ENCODE peak calls at places on chromosomes 2 and 18, in seven cellular contexts. V is posterior vena cava; G is neuronal stem cell; S is astrocyte of the spinal cord; Y is stimulated activated naive B cell treated with anti-CD40 and anti-IgM and Interleukin-4, amounts not matched to agents 10 μg/mL and 1 μg/mL and 100 μg/mL, for 72 hours; Z is retina; N is T1000. I is an unnamed sample.

GRCh38 chr2:169131587-169132512 is 62.5 kb downstream of the DHRS9 start:
- DNase-seq in Z (peak), S (peak), V (no peak), G (no peak), N (no peak), Y (no peak), I (no peak)

GRCh38 chr2:131115752-131116151 is 10.6 kb downstream of the PLEKHB2 start:
- DNase-seq in N (no peak), Z (no peak), G (no peak), Y (no peak), V (no peak), S (no peak), I (no peak)

GRCh38 chr2:20097889-20098714 is 46.7 kb upstream of the LAPTM4A start:
- DNase-seq in Z (peak), Y (peak), N (peak), G (peak), V (peak), S (peak), I (peak)

GRCh38 chr18:38262666-38263065 is 697.1 kb upstream of the CELF4 start:
- DNase-seq in Y (no peak), S (no peak), N (no peak), Z (no peak), V (no peak), G (no peak), I (no peak)

GRCh38 chr2:2850218-2850850 is 519.3 kb upstream of the MYT1L start:
- DNase-seq in Y (no peak), S (no peak), Z (peak), V (peak), G (no peak), N (no peak), I (no peak)

GRCh38 chr2:191421950-191422349 is 176.7 kb downstream of the MYO1B start:
- DNase-seq in G (no peak), Y (no peak), S (no peak), V (no peak), N (no peak), Z (no peak), I (no peak)

GRCh38 chr2:161088658-161089350 is 71.4 kb upstream of the TANK start:
- DNase-seq in Y (peak), N (no peak), G (no peak), Z (no peak), V (no peak), S (no peak), I (no peak)

GRCh38 chr2:105836840-105837692 is 92.4 kb downstream of the NCK2 start:
- DNase-seq in Y (peak), N (no peak), G (no peak), V (no peak), S (no peak), Z (no peak), I (no peak)

GRCh38 chr18:57648414-57648813 is 26.8 kb upstream of the NARS1 start:
- DNase-seq in S (no peak), Y (no peak), V (no peak), Z (peak), G (no peak), N (no peak), I (no peak)

GRCh38 chr2:231000211-231000904 is 4.4 kb downstream of the SPATA3 start:
- DNase-seq in S (no peak), Y (no peak), Z (no peak), N (no peak), G (no peak), V (peak), I (no peak)

GRCh38 chr18:3283908-3284307 is 22.0 kb downstream of the MYL12B start:
- DNase-seq in Z (peak), G (no peak), N (no peak), S (no peak), Y (no peak), V (no peak), I (peak)

GRCh38 chr2:168639501-168639900 is 162.9 kb upstream of the NOSTRIN start:
- DNase-seq in Y (no peak), Z (no peak), V (no peak), G (no peak), N (no peak), S (peak), I (no peak)

GRCh38 chr18:3453540-3454364 is 3.8 kb downstream of the TGIF1 start:
- DNase-seq in N (no peak), S (peak), G (peak), Y (peak), Z (peak), V (peak), I (peak)

GRCh38 chr2:164717000-164717597 is 95.8 kb upstream of the GRB14 start:
- DNase-seq in S (peak), N (no peak), Z (no peak), G (no peak), Y (no peak), V (no peak), I (peak)

GRCh38 chr2:233451950-233452349 is 97.7 kb downstream of the DGKD start:
- DNase-seq in Y (no peak), V (peak), S (no peak), Z (no peak), N (no peak), G (no peak), I (no peak)

GRCh38 chr2:28347193-28347592 is 45.5 kb upstream of the FOSL2 start:
- DNase-seq in N (no peak), Z (no peak), G (no peak), S (no peak), V (peak), Y (no peak), I (no peak)

GRCh38 chr2:236236559-236237450 is 27.4 kb downstream of the ASB18 start:
- DNase-seq in Z (peak), V (no peak), G (no peak), S (no peak), Y (no peak), N (no peak), I (peak)

GRCh38 chr2:47896450-47896968 is 9.8 kb downstream of the FBXO11 start:
- DNase-seq in V (no peak), N (no peak), Y (no peak), Z (no peak), S (no peak), G (no peak), I (no peak)

GRCh38 chr2:158618859-158619490 is 162.2 kb downstream of the PKP4 start:
- DNase-seq in V (no peak), S (peak), Z (no peak), G (no peak), Y (no peak), N (no peak), I (no peak)

GRCh38 chr2:221570321-221571107 is 1.6 kb downstream of the EPHA4 start:
- DNase-seq in G (peak), Z (peak), N (no peak), V (no peak), Y (peak), S (peak), I (peak)

GRCh38 chr2:224284134-224284946 is 117.6 kb downstream of the FAM124B start:
- DNase-seq in V (no peak), G (peak), S (peak), Z (peak), Y (no peak), N (no peak), I (peak)

GRCh38 chr2:89831686-89832498 is 1140.4 kb downstream of the RPIA start:
- DNase-seq in G (no peak), Y (no peak), N (no peak), V (no peak), Z (no peak), S (no peak), I (no peak)

GRCh38 chr2:128754246-128754724 is 435.6 kb upstream of the HS6ST1 start:
- DNase-seq in N (no peak), G (no peak), Z (no peak), V (no peak), S (no peak), Y (peak), I (no peak)

GRCh38 chr2:163774862-163775261 is 39.1 kb upstream of the FIGN start:
- DNase-seq in G (no peak), S (peak), N (no peak), V (no peak), Y (no peak), Z (no peak), I (no peak)

GRCh38 chr2:230124792-230125452 is 56.2 kb upstream of the SLC16A14 start:
- DNase-seq in Y (peak), S (no peak), V (no peak), Z (no peak), G (no peak), N (no peak), I (no peak)

GRCh38 chr18:12630136-12630535 is 27.8 kb downstream of the SPIRE1 start:
- DNase-seq in Z (no peak), S (peak), N (no peak), Y (no peak), G (no peak), V (no peak), I (no peak)